ENCODE peak calls at places on chromosomes 12 and 14, in ten cellular contexts. P, V, M, G, F, E, H, I, T and D are unnamed samples.

GRCh38 chr14:95710106-95710505 is 3.8 kb downstream of the TCL1A start:
- DNase-seq in P (no peak), V (no peak), M (no peak), G (no peak), F (no peak), E (no peak), H (no peak), I (no peak), T (no peak), D (no peak)

GRCh38 chr12:48109424-48109823 is 3.5 kb upstream of the SENP1 start:
- DNase-seq in P (no peak), V (no peak), M (no peak), G (no peak), F (no peak), E (no peak), H (no peak), I (no peak), T (no peak), D (no peak)

GRCh38 chr12:10884086-10884725 is at the start of gene PRH1:
- DNase-seq in P (no peak), V (no peak), M (no peak), G (no peak), F (no peak), E (no peak), H (no peak), I (no peak), T (no peak), D (no peak)

GRCh38 chr14:52399104-52399503 is 85.0 kb downstream of the PTGER2 start:
- DNase-seq in P (no peak), V (no peak), M (no peak), G (no peak), F (no peak), E (no peak), H (no peak), I (no peak), T (no peak), D (no peak)

GRCh38 chr12:114403690-114404450 is 2.1 kb downstream of the TBX5 start:
- DNase-seq in P (no peak), V (peak), M (peak), G (no peak), F (no peak), E (no peak), H (no peak), I (no peak), T (no peak), D (peak)

GRCh38 chr12:107131832-107132616 is 38.7 kb upstream of the CRY1 start:
- DNase-seq in P (no peak), V (peak), M (peak), G (no peak), F (peak), E (no peak), H (no peak), I (no peak), T (peak), D (peak)

GRCh38 chr12:47346251-47347019 is 266.7 kb upstream of the AMIGO2 start:
- DNase-seq in P (no peak), V (no peak), M (no peak), G (no peak), F (no peak), E (no peak), H (no peak), I (no peak), T (no peak), D (no peak)

GRCh38 chr12:45131506-45131905 is 80.6 kb upstream of the DBX2 start:
- DNase-seq in P (no peak), V (no peak), M (no peak), G (no peak), F (no peak), E (no peak), H (no peak), I (no peak), T (no peak), D (no peak)

GRCh38 chr14:32896979-32897723 is 41.5 kb upstream of the NPAS3 start:
- DNase-seq in P (no peak), V (no peak), M (peak), G (no peak), F (no peak), E (peak), H (no peak), I (no peak), T (no peak), D (peak)

GRCh38 chr14:23056956-23057756 is at the start of gene CDH24:
- DNase-seq in P (peak), V (peak), M (peak), G (peak), F (peak), E (no peak), H (peak), I (peak), T (no peak), D (peak)

GRCh38 chr12:52254180-52254964 is 20.1 kb upstream of the KRT86 start:
- DNase-seq in P (no peak), V (no peak), M (no peak), G (no peak), F (no peak), E (no peak), H (no peak), I (no peak), T (no peak), D (no peak)

GRCh38 chr12:75389061-75389460 is 1.8 kb upstream of the GLIPR1L2 start:
- DNase-seq in P (no peak), V (no peak), M (peak), G (no peak), F (no peak), E (no peak), H (no peak), I (no peak), T (peak), D (peak)

GRCh38 chr14:52961060-52961639 is 10.3 kb upstream of the FERMT2 start:
- DNase-seq in P (peak), V (peak), M (peak), G (no peak), F (peak), E (peak), H (peak), I (peak), T (no peak), D (peak)

GRCh38 chr12:66688836-66689439 is 10.1 kb upstream of the GRIP1 start:
- DNase-seq in P (no peak), V (peak), M (peak), G (no peak), F (peak), E (peak), H (peak), I (no peak), T (no peak), D (peak)